ENCODE peak calls at places on chromosome 4, in ten cellular contexts. J is activated CD4-positive, alpha-beta T cell treated with anti-CD3 and anti-CD28 coated beads, Interleukin-2, amount 50 U/mL, for 1 hour; M is HT1080; T is HS-5; E is BE2C; L is mucosa of gallbladder; Z is cardiac fibroblast; X is mesothelial cell of epicardium; Y is lower leg skin; P is NCI-H2081. G is an unnamed sample.

GRCh38 chr4:118947095-118947494 is 58.4 kb downstream of the SYNPO2 start:
- DNase-seq in P (no peak), E (no peak), L (no peak), T (no peak), Y (no peak), J (no peak), M (no peak), X (no peak), Z (no peak), G (no peak)

GRCh38 chr4:47109379-47109778 is 78.0 kb downstream of the GABRB1 start:
- DNase-seq in P (no peak), Y (no peak), X (no peak), E (no peak), M (no peak), L (no peak), Z (no peak), T (no peak), J (no peak), G (no peak)

GRCh38 chr4:37603070-37603468 is 83.1 kb downstream of the RELL1 start:
- DNase-seq in Z (peak), J (peak), T (peak), Y (peak), M (peak), P (peak), E (peak), L (peak), X (peak), G (peak)

GRCh38 chr4:42159271-42160001 is 7.0 kb upstream of the BEND4 start:
- DNase-seq in Z (no peak), X (no peak), E (no peak), J (no peak), Y (no peak), T (no peak), P (no peak), M (no peak), L (no peak), G (no peak)

GRCh38 chr4:7630559-7631287 is 196.0 kb upstream of the PSAPL1 start:
- DNase-seq in X (no peak), M (peak), T (peak), P (no peak), Y (no peak), L (peak), Z (peak), E (peak), J (no peak), G (peak)

GRCh38 chr4:4801013-4801412 is 58.5 kb upstream of the MSX1 start:
- DNase-seq in M (peak), Y (no peak), T (peak), E (no peak), X (no peak), L (no peak), P (no peak), J (no peak), Z (no peak), G (peak)

GRCh38 chr4:78653655-78654054 is 102.1 kb downstream of the ANXA3 start:
- DNase-seq in M (no peak), Z (no peak), Y (no peak), X (no peak), P (no peak), T (no peak), J (no peak), E (no peak), L (no peak), G (peak)

GRCh38 chr4:8224596-8225289 is 25.7 kb downstream of the SH3TC1 start:
- DNase-seq in X (no peak), J (no peak), M (no peak), L (no peak), T (no peak), E (no peak), Y (no peak), P (no peak), Z (no peak), G (no peak)

GRCh38 chr4:184529283-184529682 is 54.9 kb upstream of the IRF2 start:
- DNase-seq in Y (no peak), P (no peak), T (no peak), J (no peak), Z (no peak), M (peak), X (no peak), L (no peak), E (no peak), G (no peak)

GRCh38 chr4:107442538-107443083 is 277.4 kb downstream of the PAPSS1 start:
- DNase-seq in Y (no peak), M (no peak), L (no peak), T (no peak), J (no peak), E (no peak), P (no peak), Z (no peak), X (no peak), G (no peak)

GRCh38 chr4:64146030-64146429 is 263.2 kb downstream of the TECRL start:
- DNase-seq in Z (no peak), M (no peak), T (no peak), L (peak), X (no peak), J (no peak), E (no peak), P (no peak), Y (no peak), G (no peak)

G was measured in adipocyte.